ENCODE peak calls at places on chromosomes 6 and 20, in seven cellular contexts. J, K, A, L, Z, G and W are unnamed samples.

GRCh38 chr6:21201673-21202430 is 391.7 kb upstream of the SOX4 start:
- DNase-seq in A (no peak), L (no peak), K (no peak), G (no peak), Z (no peak), J (no peak), W (no peak)

GRCh38 chr6:33672808-33673207 is 38.7 kb downstream of the UQCC2 start:
- DNase-seq in A (peak), K (peak), L (peak), G (peak), J (no peak), Z (peak), W (peak)

GRCh38 chr6:27135087-27135657 is 112.3 kb upstream of the PRSS16 start:
- DNase-seq in J (no peak), G (no peak), Z (no peak), L (no peak), K (no peak), A (no peak), W (no peak)

GRCh38 chr6:167683028-167683862 is 143.5 kb upstream of the AFDN start:
- DNase-seq in L (no peak), Z (peak), K (peak), G (no peak), A (peak), J (no peak), W (no peak)

GRCh38 chr6:118285791-118286190 is 262.3 kb upstream of the PLN start:
- DNase-seq in J (no peak), Z (no peak), K (no peak), A (no peak), L (no peak), G (no peak), W (no peak)

GRCh38 chr20:33277471-33278441 is 5.3 kb upstream of the BPIFB1 start:
- DNase-seq in K (no peak), A (no peak), J (no peak), L (no peak), Z (no peak), G (no peak), W (no peak)

GRCh38 chr20:10558635-10559187 is 115.1 kb downstream of the JAG1 start:
- DNase-seq in Z (no peak), L (no peak), J (no peak), A (peak), K (peak), G (no peak), W (peak)

GRCh38 chr6:153511896-153512496 is 380.9 kb upstream of the RGS17 start:
- DNase-seq in A (peak), J (peak), G (no peak), Z (no peak), K (peak), L (peak), W (peak)

GRCh38 chr6:52994031-52994788 is 874 bp downstream of the GSTA4 start:
- DNase-seq in A (peak), J (no peak), G (peak), L (no peak), K (peak), Z (peak), W (no peak)

GRCh38 chr6:152129606-152130249 is 322.2 kb downstream of the ESR1 start:
- DNase-seq in G (no peak), Z (no peak), A (peak), K (no peak), L (no peak), J (no peak), W (no peak)

GRCh38 chr6:28212510-28213212 is 12.4 kb upstream of the ZSCAN9 start:
- DNase-seq in J (peak), A (peak), Z (no peak), K (peak), L (peak), G (peak), W (peak)

GRCh38 chr20:2740702-2741101 is 48.1 kb downstream of the EBF4 start:
- DNase-seq in J (no peak), G (no peak), L (no peak), A (no peak), K (no peak), Z (no peak), W (no peak)

GRCh38 chr6:10511477-10511876 is 9.7 kb upstream of the GCNT2 start:
- DNase-seq in Z (no peak), A (no peak), K (peak), J (no peak), L (no peak), G (no peak), W (no peak)

GRCh38 chr6:108179741-108180140 is 13.9 kb downstream of the NR2E1 start:
- DNase-seq in K (no peak), Z (no peak), J (no peak), L (no peak), G (no peak), A (no peak), W (no peak)
- H3K4me3 ChIP-seq in K (no peak), Z (no peak), J (no peak), L (no peak), G (no peak), A (no peak), W (no peak)

DNA sequence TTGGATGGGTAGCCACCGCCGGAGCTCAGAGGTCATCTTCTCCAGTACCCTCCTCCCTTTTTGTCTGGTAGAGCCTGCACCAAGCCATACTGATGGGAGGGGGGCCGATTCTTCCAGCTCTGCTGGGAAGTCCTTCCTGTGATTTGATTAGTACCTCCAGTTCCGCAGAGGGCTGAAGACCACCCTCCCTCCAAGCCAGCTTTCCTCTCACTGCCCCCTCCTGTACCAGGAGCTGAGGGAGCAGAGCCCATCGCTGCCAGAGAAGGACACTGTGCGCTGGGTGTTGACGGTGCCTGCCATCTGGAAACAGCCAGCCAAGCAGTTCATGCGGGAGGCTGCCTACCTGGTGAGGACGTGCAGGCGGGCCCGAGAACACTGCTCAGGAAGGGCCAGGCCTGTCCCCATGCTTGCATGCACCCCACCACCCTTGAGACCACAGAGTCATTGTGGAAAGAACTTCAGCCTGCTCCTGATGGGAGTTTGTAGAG is 13.2 kb downstream of the HSPA12B start:
- DNase-seq in J (no peak), A (no peak), Z (no peak), G (no peak), K (no peak), L (no peak), W (no peak)
- TF ChIP-seq CTCF in J (no peak), A (no peak), Z (no peak), G (no peak), K (no peak), L (no peak), W (no peak)

GRCh38 chr20:46013826-46014516 is 5.3 kb downstream of the MMP9 start:
- DNase-seq in K (no peak), G (no peak), Z (peak), L (peak), J (peak), A (peak), W (peak)
- H3K4me3 ChIP-seq in K (no peak), G (no peak), Z (no peak), L (no peak), J (no peak), A (no peak), W (no peak)

GRCh38 chr6:143336446-143337152 is 113.9 kb downstream of the ADAT2 start:
- DNase-seq in A (peak), G (no peak), K (peak), J (no peak), Z (no peak), L (no peak), W (peak)

GRCh38 chr6:143333749-143334520 is 116.6 kb downstream of the ADAT2 start:
- DNase-seq in G (no peak), K (no peak), A (no peak), J (no peak), L (no peak), Z (no peak), W (no peak)

GRCh38 chr6:143335865-143336264 is 114.6 kb downstream of the ADAT2 start:
- DNase-seq in L (no peak), J (no peak), A (no peak), Z (no peak), G (no peak), K (no peak), W (no peak)

GRCh38 chr6:143339223-143339622 is 111.3 kb downstream of the ADAT2 start:
- DNase-seq in L (no peak), J (no peak), G (no peak), Z (no peak), K (no peak), A (no peak), W (no peak)

DNA sequence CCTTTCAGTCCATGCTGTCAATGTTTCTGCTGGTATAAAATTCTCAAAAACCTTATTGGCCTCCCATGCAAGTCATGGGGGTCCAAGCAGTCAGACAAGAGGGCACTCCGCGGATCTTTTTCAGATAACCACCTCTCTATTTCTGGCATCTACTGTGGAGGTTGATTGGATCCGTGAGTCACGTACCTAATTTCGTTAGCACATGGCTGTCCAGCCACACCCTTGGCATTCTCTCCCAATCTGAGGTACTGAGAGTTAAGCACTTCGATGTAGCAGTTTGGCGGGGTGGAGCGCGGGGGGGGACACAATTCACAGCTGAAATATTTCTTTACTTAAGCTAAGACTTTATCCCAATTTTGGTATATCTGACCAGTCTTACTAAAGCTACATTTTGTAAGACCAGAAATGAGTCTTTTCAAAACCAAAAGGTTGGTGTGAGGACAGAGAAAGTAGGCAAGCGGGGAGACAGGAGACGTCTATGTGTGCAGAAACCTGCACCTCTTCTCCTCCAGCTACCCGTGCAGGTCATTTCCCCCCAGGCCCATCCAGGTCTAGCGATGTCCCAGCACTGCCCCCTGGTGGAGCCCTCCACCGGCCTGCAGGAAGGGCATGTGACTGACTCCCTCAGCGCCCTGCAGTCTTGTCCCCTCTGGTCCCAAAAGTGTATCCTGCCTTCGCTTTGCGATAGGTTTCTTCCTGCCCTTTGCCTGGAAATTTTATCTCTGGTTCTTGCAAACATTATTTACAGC is 113.1 kb downstream of the ADAT2 start:
- DNase-seq in A (peak), Z (no peak), K (no peak), G (no peak), J (no peak), L (peak), W (peak)
- TF ChIP-seq CTCF in A (peak), Z (no peak), K (peak), G (no peak), J (peak), L (peak), W (peak)

DNA sequence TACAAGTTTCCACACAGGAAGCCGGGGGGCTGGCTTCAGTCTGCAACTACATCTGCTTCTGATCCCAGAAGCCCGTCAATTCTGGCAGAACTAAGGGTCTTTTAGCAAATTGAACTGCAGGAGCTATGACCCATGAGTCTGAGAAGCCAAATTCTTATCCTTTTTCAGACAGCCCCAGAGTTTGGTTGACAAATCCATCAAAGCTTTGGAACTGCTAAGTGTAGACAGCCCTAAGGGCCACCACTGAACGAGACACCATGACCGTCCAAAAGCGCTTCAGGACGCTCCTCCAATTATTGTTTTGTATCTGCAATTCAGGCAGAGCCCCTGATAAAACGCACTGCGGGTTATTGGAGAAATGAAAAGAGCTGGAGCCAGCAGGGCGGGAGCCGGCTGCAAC is 67.2 kb downstream of the GNAS-AS1 start:
- DNase-seq in Z (no peak), L (no peak), G (no peak), A (no peak), J (no peak), K (no peak), W (no peak)
- H3K4me3 ChIP-seq in Z (no peak), L (no peak), G (no peak), A (no peak), J (no peak), K (no peak), W (no peak)

GRCh38 chr6:63510786-63511185 is 61.5 kb upstream of the LOC128125822 start:
- DNase-seq in A (no peak), L (no peak), J (no peak), K (no peak), G (no peak), Z (no peak), W (no peak)

GRCh38 chr6:63504777-63505384 is 67.4 kb upstream of the LOC128125822 start:
- DNase-seq in A (no peak), L (no peak), Z (no peak), K (no peak), J (peak), G (no peak), W (peak)

GRCh38 chr6:63509652-63510352 is 62.5 kb upstream of the LOC128125822 start:
- DNase-seq in G (no peak), L (no peak), A (peak), Z (peak), K (no peak), J (no peak), W (peak)

GRCh38 chr6:63510353-63510686 is 62.0 kb upstream of the LOC128125822 start:
- DNase-seq in G (no peak), A (no peak), L (no peak), J (no peak), K (no peak), Z (no peak), W (no peak)

DNA sequence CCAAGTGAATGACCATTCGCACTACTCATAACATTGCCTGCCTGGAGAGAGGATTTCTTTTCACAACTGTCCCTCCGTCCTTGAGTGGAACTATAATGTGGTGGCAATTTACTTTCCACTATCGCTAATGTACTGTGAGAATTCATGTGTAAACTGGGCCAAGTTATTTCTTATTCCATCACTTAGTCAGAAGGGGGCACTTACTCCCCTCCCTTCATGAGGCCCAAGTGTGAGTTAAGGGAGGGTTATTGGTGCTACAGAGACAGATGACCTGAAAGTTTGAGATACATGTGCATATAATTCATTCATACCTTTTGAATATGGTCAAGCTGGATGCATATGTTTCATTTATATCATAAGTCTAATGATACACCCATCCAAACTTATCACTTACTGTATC is 65.2 kb upstream of the LOC128125822 start:
- DNase-seq in A (no peak), Z (no peak), G (no peak), K (no peak), J (no peak), L (no peak), W (peak)
- TF ChIP-seq CTCF in A (no peak), Z (no peak), G (no peak), K (no peak), J (no peak), L (no peak), W (no peak)

DNA sequence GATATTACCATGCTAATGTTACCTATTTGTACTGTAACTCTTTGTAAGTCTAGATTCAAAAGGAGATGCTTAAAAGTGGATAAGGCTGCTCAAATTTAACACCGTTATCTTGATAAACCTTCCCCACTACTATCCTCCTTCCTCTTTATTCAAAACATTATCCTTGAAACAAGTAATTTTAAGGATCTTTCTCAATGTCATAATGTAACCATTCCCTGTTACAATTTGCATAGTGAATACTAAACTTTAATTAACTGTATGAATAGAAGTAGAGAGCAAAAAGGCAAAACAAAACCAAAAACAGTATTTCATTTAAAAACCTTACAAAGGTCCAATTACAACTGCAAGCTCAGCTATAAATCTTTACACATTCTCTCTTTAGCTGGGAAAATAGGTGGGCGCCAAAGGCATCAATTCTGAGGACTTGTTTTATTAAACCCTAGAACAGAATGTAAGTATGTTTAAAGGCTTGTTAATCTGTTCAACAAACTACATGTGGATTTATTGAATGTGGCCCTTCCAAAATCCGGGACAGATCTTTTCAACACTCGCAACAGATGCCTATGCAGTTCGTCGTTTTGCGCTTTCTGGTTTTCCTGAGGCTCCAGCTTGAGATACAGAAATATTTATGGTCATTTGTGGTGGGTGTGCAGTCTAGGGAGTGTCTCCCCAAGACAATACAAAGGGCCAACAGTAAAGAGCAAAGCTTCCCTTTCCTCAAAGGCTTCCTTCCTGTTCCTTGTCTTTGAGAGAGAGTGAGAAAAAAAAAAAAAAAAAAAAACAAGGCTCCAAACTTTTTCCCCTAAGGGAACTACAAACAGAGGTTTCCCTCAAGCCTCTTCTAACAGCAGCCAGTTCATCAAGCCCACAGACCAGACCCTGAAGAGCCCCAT is 15.1 kb downstream of the KIF13A start:
- DNase-seq in K (no peak), G (no peak), J (no peak), L (no peak), Z (no peak), A (no peak), W (no peak)
- H3K4me3 ChIP-seq in K (no peak), G (no peak), J (no peak), L (no peak), Z (no peak), A (no peak), W (no peak)

GRCh38 chr20:45470939-45471338 is 1.4 kb downstream of the WFDC2 start:
- DNase-seq in G (no peak), A (peak), Z (no peak), L (peak), J (peak), K (no peak), W (no peak)
- TF ChIP-seq CTCF in G (no peak), A (peak), Z (no peak), L (peak), J (peak), K (peak), W (no peak)

DNA sequence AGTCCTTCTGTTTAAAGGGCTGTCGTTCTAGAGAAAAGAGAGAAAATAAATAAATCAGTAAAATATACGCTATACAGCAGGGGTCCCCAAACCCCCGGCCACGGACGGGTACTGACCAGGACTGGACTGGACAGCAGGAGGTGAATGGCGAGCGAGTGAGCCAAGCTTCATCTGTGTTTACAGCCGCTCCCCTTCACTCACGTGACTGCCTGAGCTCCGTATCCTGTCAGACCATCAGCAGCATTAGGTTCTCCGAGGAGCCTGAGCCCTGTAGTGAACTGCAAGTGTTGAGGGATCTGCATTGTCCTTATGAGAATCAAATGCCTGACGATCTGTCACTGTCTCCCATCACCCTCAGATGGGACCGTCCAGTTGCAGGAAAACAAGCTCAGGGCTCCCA is 76.5 kb downstream of the ZNF217 start:
- DNase-seq in G (no peak), Z (no peak), A (no peak), K (peak), L (no peak), J (no peak), W (no peak)
- H3K4me3 ChIP-seq in G (no peak), Z (no peak), A (no peak), K (no peak), L (no peak), J (no peak), W (no peak)